ENCODE peak calls at places on chromosomes 16 and 17, in seven cellular contexts. M, B, S, X, E, C and H are unnamed samples.

GRCh38 chr16:57471852-57472664 is 9.6 kb downstream of the POLR2C start:
- DNase-seq in E (no peak), X (peak), M (no peak), B (no peak), C (no peak), S (peak), H (no peak)

GRCh38 chr17:20073056-20073979 is 64.2 kb downstream of the SPECC1 start:
- DNase-seq in C (no peak), X (no peak), S (no peak), E (peak), B (peak), M (peak), H (peak)

GRCh38 chr17:40022961-40023541 is 7.8 kb downstream of the CSF3 start:
- DNase-seq in E (peak), S (peak), M (no peak), X (no peak), C (no peak), B (no peak), H (no peak)

GRCh38 chr16:26644912-26645543 is 421.7 kb upstream of the C16orf82 start:
- DNase-seq in M (no peak), B (no peak), X (no peak), C (no peak), E (no peak), S (no peak), H (no peak)

GRCh38 chr16:72066747-72067146 is 3.7 kb downstream of the HPR start:
- DNase-seq in B (no peak), E (no peak), M (peak), S (no peak), C (no peak), X (peak), H (peak)

GRCh38 chr17:4806770-4807533 is at the start of gene PLD2:
- DNase-seq in E (peak), S (peak), B (peak), C (no peak), M (peak), X (peak), H (peak)

GRCh38 chr17:40242774-40243173 is 23.7 kb downstream of the WIPF2 start:
- DNase-seq in S (no peak), M (no peak), X (no peak), C (no peak), B (no peak), E (no peak), H (peak)

GRCh38 chr17:5042152-5043022 is 7.2 kb upstream of the SLC52A1 start:
- DNase-seq in B (no peak), C (no peak), M (no peak), X (no peak), S (no peak), E (no peak), H (no peak)

GRCh38 chr17:61174310-61174709 is 225.3 kb upstream of the TBX2 start:
- DNase-seq in X (no peak), M (no peak), C (no peak), E (no peak), B (no peak), S (no peak), H (no peak)

GRCh38 chr16:74592847-74593246 is 14.1 kb downstream of the GLG1 start:
- DNase-seq in M (no peak), X (no peak), C (no peak), B (no peak), E (no peak), S (no peak), H (no peak)

GRCh38 chr17:66531826-66532439 is 229.5 kb downstream of the PRKCA start:
- DNase-seq in M (peak), B (no peak), C (no peak), E (no peak), S (no peak), X (no peak), H (no peak)

GRCh38 chr16:14527411-14528044 is 102.5 kb downstream of the PARN start:
- DNase-seq in M (peak), C (no peak), E (no peak), S (no peak), X (no peak), B (peak), H (peak)

GRCh38 chr16:66503612-66504011 is 46.3 kb downstream of the TK2 start:
- DNase-seq in C (no peak), B (no peak), E (no peak), X (no peak), M (no peak), S (no peak), H (no peak)

GRCh38 chr16:66508261-66508913 is 41.5 kb downstream of the TK2 start:
- DNase-seq in B (no peak), C (no peak), M (peak), S (no peak), X (peak), E (no peak), H (no peak)

GRCh38 chr16:66507731-66508239 is 42.1 kb downstream of the TK2 start:
- DNase-seq in B (no peak), C (no peak), X (peak), S (no peak), E (no peak), M (no peak), H (no peak)

GRCh38 chr16:66502020-66502913 is 47.7 kb downstream of the TK2 start:
- DNase-seq in B (peak), E (peak), S (no peak), M (peak), C (no peak), X (no peak), H (peak)

DNA sequence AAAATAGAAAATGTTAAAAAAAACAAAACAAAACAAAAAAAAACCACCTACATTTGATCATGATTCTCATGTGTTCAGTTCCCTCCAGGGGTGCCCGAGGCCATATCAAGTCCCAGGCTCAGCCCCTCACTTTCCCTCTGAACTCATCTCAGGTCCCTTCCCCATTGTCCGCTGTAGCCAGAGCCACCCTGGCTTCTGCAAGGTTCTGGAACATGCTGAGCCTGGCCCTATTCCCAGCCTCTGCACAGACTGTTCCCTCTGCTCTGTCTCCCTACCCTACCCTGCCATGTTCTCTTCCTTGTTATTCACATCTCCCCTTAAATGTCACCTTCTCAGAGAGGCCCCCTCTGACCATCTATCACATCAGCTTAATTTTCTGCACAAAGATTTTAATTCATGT is 46.9 kb downstream of the TK2 start:
- DNase-seq in B (no peak), S (no peak), M (no peak), E (peak), X (no peak), C (no peak), H (no peak)
- H3K4me3 ChIP-seq in B (no peak), S (no peak), M (no peak), E (no peak), X (no peak), C (no peak), H (no peak)

GRCh38 chr16:68357923-68358322 is 47.1 kb downstream of the PRMT7 start:
- DNase-seq in X (no peak), S (no peak), E (no peak), C (no peak), M (no peak), B (peak), H (no peak)

GRCh38 chr16:68356249-68356918 is 45.6 kb downstream of the PRMT7 start:
- DNase-seq in B (peak), S (no peak), M (no peak), E (peak), C (no peak), X (no peak), H (no peak)

GRCh38 chr16:68356919-68357286 is 46.1 kb downstream of the PRMT7 start:
- DNase-seq in C (no peak), B (no peak), S (no peak), X (no peak), M (no peak), E (no peak), H (no peak)

GRCh38 chr16:68358951-68359350 is 48.1 kb downstream of the PRMT7 start:
- DNase-seq in E (no peak), S (no peak), X (no peak), C (no peak), B (no peak), M (no peak), H (no peak)

DNA sequence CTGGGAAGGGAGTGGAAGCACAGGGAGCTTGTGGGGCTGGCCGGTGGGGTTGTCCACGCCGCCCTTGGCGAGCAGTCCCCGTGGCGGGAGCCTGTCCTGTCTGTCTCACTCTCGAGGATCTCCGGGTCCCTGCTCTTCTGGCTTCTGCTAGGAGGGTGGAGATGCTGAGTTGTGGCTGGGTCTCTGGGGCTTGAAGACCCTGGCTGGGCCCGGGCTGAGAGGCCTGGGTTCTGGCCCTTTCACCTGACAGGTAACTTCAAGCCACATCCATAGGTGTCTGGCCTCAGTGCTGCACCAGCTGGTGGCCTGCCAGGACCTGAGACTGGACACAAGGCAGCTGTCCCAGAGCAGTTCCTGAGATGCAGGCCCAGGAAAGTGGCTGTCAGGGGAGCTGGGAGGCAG is 46.7 kb downstream of the PRMT7 start:
- DNase-seq in C (no peak), M (no peak), S (no peak), B (no peak), X (no peak), E (peak), H (no peak)
- TF ChIP-seq CTCF in C (no peak), M (no peak), S (no peak), B (no peak), X (no peak), E (no peak), H (no peak)

DNA sequence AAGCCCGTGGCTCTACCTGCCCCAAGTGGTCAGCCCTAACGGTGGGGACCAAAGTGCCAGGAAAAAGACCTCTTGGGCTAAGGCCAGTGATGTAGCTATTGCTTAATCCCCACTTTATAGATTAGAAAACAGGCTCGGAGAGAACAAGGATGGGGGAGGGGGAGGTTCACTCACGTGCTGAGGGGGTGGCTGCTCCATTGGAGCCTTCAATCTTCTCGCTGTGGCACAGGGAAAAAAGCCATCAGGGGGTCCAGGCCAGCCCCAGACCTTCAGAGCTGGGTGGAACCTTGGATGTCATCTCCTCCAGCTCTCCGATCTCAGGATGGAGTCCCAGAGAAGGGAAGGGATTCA is 45.9 kb downstream of the SRCIN1 start:
- DNase-seq in B (no peak), C (no peak), E (no peak), S (no peak), X (no peak), M (no peak), H (no peak)
- H3K4me3 ChIP-seq in B (no peak), C (no peak), E (no peak), S (no peak), X (peak), M (no peak), H (no peak)

DNA sequence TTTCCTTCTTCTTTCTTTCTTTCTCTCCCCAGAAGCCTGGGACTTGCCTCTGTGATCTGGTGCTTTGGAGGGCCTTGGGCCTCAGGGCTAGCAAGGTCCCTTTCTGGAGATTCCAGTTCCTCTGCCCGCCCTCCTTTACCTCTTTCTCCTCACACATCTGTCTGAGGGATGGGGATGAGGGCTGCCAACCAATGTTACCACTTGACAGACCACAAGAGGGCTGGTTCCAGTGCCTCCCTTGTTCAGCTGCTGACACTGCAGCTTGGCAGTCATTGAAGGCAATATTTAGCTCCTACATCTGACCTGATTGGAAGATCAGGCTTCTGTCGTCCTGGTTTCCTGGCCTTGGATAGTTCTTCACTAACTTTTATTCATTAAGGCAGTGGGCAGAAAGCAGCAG is 3.6 kb upstream of the ZNF652 start:
- DNase-seq in M (no peak), B (peak), C (no peak), S (peak), E (no peak), X (peak), H (peak)
- TF ChIP-seq CTCF in M (no peak), B (peak), C (no peak), S (peak), E (no peak), X (no peak), H (peak)

DNA sequence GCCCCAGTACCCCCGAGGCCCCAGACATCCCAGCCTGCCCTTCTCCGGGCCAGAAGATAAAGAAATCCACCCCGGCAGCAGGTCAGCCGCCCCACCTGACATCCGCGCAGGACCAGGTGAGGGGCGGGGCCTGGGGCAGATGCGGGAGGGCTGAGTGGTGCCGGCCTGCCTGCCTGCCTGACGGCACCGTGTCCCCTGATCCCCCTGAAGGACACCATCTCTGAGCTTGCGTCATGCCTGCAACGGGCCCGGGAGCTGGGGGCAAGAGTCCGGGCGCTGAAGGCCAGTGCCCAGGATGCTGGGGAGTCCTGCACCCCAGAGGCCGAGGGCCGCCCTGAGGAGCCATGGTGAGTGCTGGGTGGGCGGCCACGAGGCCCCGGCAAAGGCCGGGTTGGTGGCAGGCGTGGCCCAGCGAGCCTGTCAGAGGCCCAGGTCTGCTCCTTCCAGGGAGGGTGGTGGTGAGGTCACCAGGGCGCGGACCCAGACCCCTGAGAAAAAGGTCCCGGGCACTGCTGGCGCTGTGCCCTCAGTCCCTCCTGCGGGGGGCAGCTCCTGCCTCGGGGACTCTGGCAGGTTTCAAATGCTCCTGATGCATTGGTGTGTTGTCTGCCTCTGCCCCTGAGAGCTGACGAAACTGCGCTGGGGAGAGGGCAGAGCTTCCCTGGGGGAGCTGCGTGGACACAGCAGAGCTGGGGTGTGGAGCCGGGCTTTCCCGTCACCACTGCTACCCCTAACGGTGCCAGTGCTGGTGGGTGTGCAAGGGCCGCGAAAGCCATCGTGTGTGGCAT is 1.2 kb downstream of the CDT1 start:
- DNase-seq in X (peak), S (peak), B (no peak), C (no peak), M (no peak), E (no peak), H (no peak)
- H3K4me3 ChIP-seq in X (peak), S (peak), B (no peak), C (peak), M (peak), E (no peak), H (peak)

GRCh38 chr16:88758227-88758943 is 26.6 kb downstream of the PIEZO1 start:
- DNase-seq in S (no peak), E (no peak), M (no peak), C (no peak), X (no peak), B (no peak), H (no peak)

GRCh38 chr16:88759976-88760350 is 25.1 kb downstream of the PIEZO1 start:
- DNase-seq in C (no peak), E (no peak), M (no peak), X (no peak), S (no peak), B (no peak), H (no peak)

GRCh38 chr16:88760424-88761142 is 24.4 kb downstream of the PIEZO1 start:
- DNase-seq in B (no peak), C (no peak), M (no peak), S (no peak), X (no peak), E (no peak), H (no peak)

GRCh38 chr16:88758944-88759244 is 26.1 kb downstream of the PIEZO1 start:
- DNase-seq in M (no peak), B (no peak), E (no peak), S (no peak), C (no peak), X (no peak), H (no peak)

GRCh38 chr16:88759245-88759975 is 25.6 kb downstream of the PIEZO1 start:
- DNase-seq in B (peak), S (peak), X (no peak), E (peak), C (no peak), M (no peak), H (no peak)
- TF ChIP-seq CTCF in B (no peak), S (peak), X (no peak), E (no peak), C (no peak), M (no peak), H (no peak)

GRCh38 chr16:23183486-23183862 is 929 bp downstream of the SCNN1G start:
- DNase-seq in C (no peak), M (no peak), S (peak), B (no peak), X (no peak), E (no peak), H (no peak)

GRCh38 chr16:23185661-23186060 is 3.1 kb downstream of the SCNN1G start:
- DNase-seq in B (no peak), M (no peak), E (no peak), X (no peak), C (no peak), S (no peak), H (no peak)

GRCh38 chr16:23182206-23182674 is 305 bp upstream of the SCNN1G start:
- DNase-seq in S (peak), M (peak), E (peak), C (no peak), X (peak), B (peak), H (peak)

GRCh38 chr16:23181506-23181905 is 1.0 kb upstream of the SCNN1G start:
- DNase-seq in C (no peak), M (no peak), E (no peak), X (no peak), B (no peak), S (no peak), H (no peak)

DNA sequence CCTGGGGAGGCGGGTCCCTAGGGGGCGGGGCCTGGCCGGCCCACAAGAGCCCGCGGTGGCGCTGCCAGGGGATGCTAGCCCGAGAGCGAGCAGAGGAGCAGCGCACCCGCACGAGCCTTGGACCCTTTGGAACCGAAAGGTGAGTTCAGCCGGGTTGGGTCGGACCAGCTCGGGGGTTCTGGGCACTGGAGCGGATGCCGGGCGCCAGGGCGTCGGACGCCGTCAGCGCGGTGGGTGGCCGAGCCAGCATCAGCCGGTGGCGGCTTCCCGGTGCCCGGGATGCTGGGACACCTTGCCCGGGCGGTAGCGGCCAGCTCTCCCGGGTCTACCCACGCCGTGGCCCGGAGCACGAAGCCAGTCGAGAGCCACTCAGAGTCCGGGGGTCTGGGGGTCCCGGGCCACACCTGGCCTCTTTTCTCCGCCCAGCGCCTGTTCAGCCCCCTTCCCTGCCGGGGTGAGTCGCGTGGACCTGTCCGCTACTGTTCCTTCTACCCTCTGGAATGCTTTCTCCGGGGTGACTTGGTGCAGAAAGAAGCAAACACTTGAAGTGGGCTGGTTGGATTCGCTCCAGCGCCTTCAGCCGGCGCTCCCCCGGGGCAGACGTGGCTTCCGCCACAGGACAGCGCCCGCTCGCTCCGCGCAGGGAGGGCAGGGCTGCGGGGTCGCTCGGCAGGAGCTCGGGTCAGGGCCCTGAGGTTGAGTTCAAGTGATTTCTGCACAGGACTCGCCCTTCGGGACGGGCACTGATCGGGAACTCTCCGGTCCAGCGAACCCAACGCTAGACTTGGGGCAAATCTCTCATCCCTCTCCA is at the start of gene SCNN1G:
- DNase-seq in E (peak), S (peak), X (peak), C (no peak), B (no peak), M (no peak), H (no peak)
- H3K4me3 ChIP-seq in E (peak), S (peak), X (peak), C (no peak), B (no peak), M (peak), H (no peak)

GRCh38 chr17:45425125-45425983 is 7.3 kb downstream of the ARHGAP27 start:
- DNase-seq in M (peak), E (peak), S (peak), B (no peak), C (peak), X (peak), H (peak)
- TF ChIP-seq CTCF in M (peak), E (peak), S (peak), B (peak), C (peak), X (peak), H (peak)

GRCh38 chr16:30774367-30775130 is 12.4 kb downstream of the RNF40 start:
- DNase-seq in M (no peak), E (no peak), C (no peak), X (no peak), S (peak), B (no peak), H (no peak)
- H3K4me3 ChIP-seq in M (peak), E (peak), C (peak), X (peak), S (peak), B (no peak), H (peak)

DNA sequence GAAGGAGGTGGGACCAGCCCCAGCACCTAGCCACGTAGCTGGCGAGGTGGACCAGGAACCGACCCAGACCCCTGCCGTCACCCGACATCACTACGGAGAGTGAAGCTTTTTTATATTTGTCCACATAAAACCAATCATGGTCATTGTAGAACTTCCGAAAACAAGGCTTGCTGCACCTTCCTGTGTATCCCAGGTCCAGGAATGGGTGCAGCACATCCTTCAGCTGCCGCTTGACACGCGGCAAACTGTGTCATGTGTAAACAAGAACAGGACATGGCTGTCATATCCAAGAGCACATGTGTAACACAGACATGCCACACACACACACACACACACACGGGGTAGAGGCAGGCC is 1.4 kb downstream of the HBQ1 start:
- DNase-seq in B (no peak), E (no peak), X (no peak), C (no peak), M (peak), S (no peak), H (peak)
- TF ChIP-seq CTCF in B (no peak), E (no peak), X (no peak), C (no peak), M (no peak), S (no peak), H (no peak)